ENCODE peak calls at places on chromosome 7, in eight cellular contexts. B is sigmoid colon, V is GM12878, C is breast epithelium, D is lower leg skin, J is transverse colon, T is IMR-90, A is endothelial cell of umbilical vein. X is an unnamed sample.

GRCh38 chr7:80841566-80842478 is 77.0 kb downstream of the SEMA3C start:
- DNase-seq in B (no peak), V (no peak), C (no peak), D (no peak), J (no peak), T (no peak), A (no peak), X (no peak)

GRCh38 chr7:83321011-83321410 is 158.3 kb upstream of the PCLO start:
- DNase-seq in B (no peak), V (no peak), C (no peak), D (no peak), J (no peak), T (no peak), A (no peak), X (no peak)

GRCh38 chr7:10076661-10077300 is 896.9 kb upstream of the PHF14 start:
- DNase-seq in B (no peak), V (no peak), C (no peak), D (no peak), J (no peak), T (no peak), A (no peak), X (no peak)

GRCh38 chr7:34128762-34129161 is 223.4 kb downstream of the BMPER start:
- DNase-seq in B (no peak), V (no peak), C (no peak), D (no peak), J (no peak), T (peak; percentile 61), A (no peak), X (no peak)

GRCh38 chr7:117962598-117962997 is 89.4 kb upstream of the CTTNBP2 start:
- DNase-seq in B (no peak), V (no peak), C (no peak), D (no peak), J (no peak), T (no peak), A (no peak), X (no peak)

GRCh38 chr7:139798221-139798620 is 20.4 kb upstream of the HIPK2 start:
- DNase-seq in B (no peak), V (peak; percentile 39), C (no peak), D (no peak), J (peak; percentile 62), T (no peak), A (no peak), X (no peak)

GRCh38 chr7:68613405-68613804 is 984.9 kb upstream of the AUTS2 start:
- DNase-seq in B (no peak), V (no peak), C (no peak), D (no peak), J (no peak), T (no peak), A (no peak), X (no peak)

GRCh38 chr7:54841772-54842707 is 83.0 kb upstream of the SEC61G start:
- DNase-seq in B (no peak), V (no peak), C (no peak), D (no peak), J (peak; percentile 17), T (peak; percentile 95), A (peak; percentile 26), X (no peak)

GRCh38 chr7:99312316-99313203 is 13.1 kb upstream of the ARPC1A start:
- DNase-seq in B (peak; percentile 76), V (peak; percentile 35), C (peak; percentile 52), D (peak; percentile 94), J (peak; percentile 80), T (peak; percentile 52), A (peak; percentile 59), X (peak; percentile 32)

GRCh38 chr7:35254496-35255416 is 856 bp upstream of the TBX20 start:
- DNase-seq in B (no peak), V (no peak), C (no peak), D (no peak), J (no peak), T (no peak), A (no peak), X (no peak)

GRCh38 chr7:119270045-119270464 is 1002.9 kb upstream of the KCND2 start:
- DNase-seq in B (peak; percentile 57), V (no peak), C (peak; percentile 24), D (peak; percentile 74), J (peak; percentile 19), T (peak; percentile 55), A (peak; percentile 49), X (peak; percentile 40)

GRCh38 chr7:45032421-45032820 is 32.4 kb downstream of the CCM2 start:
- DNase-seq in B (no peak), V (no peak), C (no peak), D (peak; percentile 66), J (no peak), T (no peak), A (no peak), X (no peak)

DNA sequence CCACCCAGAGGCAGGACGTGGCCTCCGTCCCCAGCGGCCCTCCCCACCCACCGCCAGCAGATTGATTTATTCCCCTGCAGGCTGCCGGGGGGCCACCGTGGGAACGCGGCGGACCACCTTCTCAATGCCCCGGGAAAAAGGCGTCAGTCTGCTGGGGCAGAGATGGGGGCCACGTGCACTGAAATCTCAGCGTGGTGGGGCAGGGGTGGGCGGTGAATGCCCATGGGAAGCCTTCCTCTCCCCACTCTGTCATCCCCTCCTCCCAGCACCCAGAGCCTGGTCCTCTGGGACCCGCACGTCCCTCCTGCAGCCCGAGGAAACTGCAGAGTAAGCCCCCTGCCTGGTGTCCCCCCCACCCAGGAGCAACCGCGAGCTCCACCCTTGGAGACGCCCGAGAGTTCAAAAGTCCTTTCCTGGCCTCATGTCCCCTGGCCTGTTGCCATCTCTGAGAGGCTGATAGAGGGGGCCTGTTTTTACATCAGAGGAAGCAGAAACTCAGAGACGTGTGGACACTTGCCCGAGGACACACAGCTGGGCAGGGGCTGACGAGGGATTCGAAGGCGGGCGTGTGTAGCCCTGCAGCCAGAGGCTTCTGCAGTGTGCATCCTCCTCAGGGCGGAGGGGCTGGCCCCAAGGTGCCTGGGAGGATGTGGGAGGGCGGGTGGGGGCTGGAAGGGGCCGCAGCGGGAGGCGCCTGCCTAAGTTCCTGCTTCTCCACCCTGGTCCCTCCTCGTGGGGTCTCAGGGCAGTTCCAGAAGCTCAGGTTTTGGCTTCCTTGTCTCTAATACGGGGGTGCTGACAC is 21.8 kb downstream of the UNCX start:
- DNase-seq in B (no peak), V (no peak), C (no peak), D (no peak), J (no peak), T (no peak), A (no peak), X (no peak)
- TF ChIP-seq POLR2A in B (no peak), V (no peak), C (no peak), D (no peak), J (no peak), T (no peak), A (no peak), X (no peak)

GRCh38 chr7:135012229-135012628 is 25.9 kb downstream of the AGBL3 start:
- DNase-seq in B (no peak), V (no peak), C (no peak), D (no peak), J (no peak), T (no peak), A (no peak), X (no peak)
- TF ChIP-seq POLR2A in B (no peak), V (no peak), C (no peak), D (no peak), J (no peak), T (no peak), A (no peak), X (no peak)

DNA sequence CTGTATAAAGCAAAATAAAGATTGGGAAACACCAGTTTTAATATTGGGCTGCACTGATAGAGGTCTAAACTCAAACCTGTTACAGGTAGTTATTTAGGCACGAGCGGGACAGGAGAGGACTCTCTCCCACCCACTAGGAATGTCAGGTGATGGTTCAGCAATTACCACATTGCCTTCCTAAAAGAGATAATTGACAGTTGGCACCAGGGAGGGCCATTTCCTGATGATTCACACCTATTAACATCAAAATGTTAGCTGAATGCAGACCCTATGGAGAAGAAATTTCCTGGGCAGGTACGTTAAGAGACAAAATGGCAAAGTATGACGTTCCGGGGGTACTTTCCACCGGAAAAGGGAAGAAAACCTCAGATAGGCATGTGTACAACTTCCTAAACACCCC is 272.6 kb downstream of the SDHAF3 start:
- DNase-seq in B (no peak), V (no peak), C (no peak), D (no peak), J (no peak), T (no peak), A (no peak), X (no peak)
- TF ChIP-seq POLR2A in B (no peak), V (no peak), C (no peak), D (no peak), J (no peak), T (no peak), A (no peak), X (no peak)

GRCh38 chr7:30911561-30911969 is at the start of gene AQP1:
- DNase-seq in B (peak; percentile 96), V (no peak), C (peak; percentile 65), D (peak; percentile 94), J (peak; percentile 83), T (no peak), A (peak; percentile 72), X (no peak)
- TF ChIP-seq POLR2A in B (peak; percentile 63), V (no peak), C (no peak), D (no peak), J (peak; percentile 80), T (no peak), A (no peak), X (peak; percentile 64)

GRCh38 chr7:1458676-1459511 is at the start of gene MICALL2:
- DNase-seq in B (peak; percentile 94), V (no peak), C (peak; percentile 64), D (peak; percentile 96), J (peak; percentile 83), T (peak; percentile 85), A (peak; percentile 88), X (peak; percentile 93)
- TF ChIP-seq POLR2A in B (peak; percentile 57), V (peak; percentile 81), C (no peak), D (peak; percentile 68), J (peak; percentile 90), T (peak; percentile 98), A (peak; percentile 97), X (peak; percentile 83)

GRCh38 chr7:39948932-39949928 is 826 bp upstream of the CDK13 start:
- DNase-seq in B (peak; percentile 99), V (peak; percentile 98), C (peak; percentile 99), D (peak; percentile 99), J (peak; percentile 98), T (peak; percentile 100), A (peak; percentile 100), X (peak; percentile 98)
- TF ChIP-seq POLR2A in B (peak; percentile 79), V (peak; percentile 98), C (peak; percentile 88), D (peak; percentile 92), J (peak; percentile 95), T (peak; percentile 90), A (peak; percentile 95), X (peak; percentile 80)

GRCh38 chr7:114099337-114099736 is 180.5 kb upstream of the PPP1R3A start:
- DNase-seq in B (no peak), V (no peak), C (no peak), D (no peak), J (no peak), T (no peak), A (no peak), X (no peak)

GRCh38 chr7:114100810-114101209 is 182.0 kb upstream of the PPP1R3A start:
- DNase-seq in B (no peak), V (no peak), C (no peak), D (no peak), J (no peak), T (no peak), A (no peak), X (no peak)

DNA sequence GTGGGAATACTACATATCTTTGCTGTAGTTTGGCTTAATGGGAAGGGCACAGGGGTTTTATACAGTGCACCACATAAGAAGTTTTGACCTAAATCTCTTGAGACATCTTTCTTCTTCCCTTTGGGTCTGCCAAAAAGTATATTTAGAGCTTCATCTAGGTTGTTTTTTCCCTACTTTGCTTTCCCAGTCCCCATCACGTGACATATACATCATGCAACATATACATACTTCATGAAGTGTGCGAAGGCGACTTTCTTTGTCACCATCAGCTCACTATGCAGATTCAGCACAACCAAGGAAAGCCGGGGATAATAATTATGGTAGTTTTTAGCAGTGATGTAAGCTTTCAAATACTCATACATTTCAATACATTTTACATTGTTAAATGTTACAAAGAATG is 177.1 kb upstream of the PPP1R3A start:
- DNase-seq in B (no peak), V (no peak), C (no peak), D (no peak), J (no peak), T (no peak), A (no peak), X (no peak)
- TF ChIP-seq POLR2A in B (no peak), V (no peak), C (no peak), D (no peak), J (no peak), T (no peak), A (no peak), X (no peak)